ENCODE peak calls at places on chromosomes 4 and X, in eight cellular contexts. T is heart left ventricle, Z is HTR-8/SVneo, N is OCI-LY7, L is foreskin keratinocyte, Y is RPMI8226, P is islet precursor cell, I is fibroblast of the conjunctiva. G is an unnamed sample.

GRCh38 chr4:20422398-20422797 is 170.7 kb downstream of the SLIT2 start:
- DNase-seq in L (no peak), Y (peak), N (peak), I (peak), Z (peak), T (peak), P (peak), G (no peak)

GRCh38 chrX:701673-702072 is 71.1 kb downstream of the SHOX start:
- DNase-seq in Y (no peak), N (no peak), T (no peak), I (no peak), L (no peak), P (peak), Z (no peak), G (no peak)

GRCh38 chr4:7803371-7803770 is 136.3 kb downstream of the AFAP1 start:
- DNase-seq in T (no peak), P (no peak), L (no peak), I (no peak), Y (no peak), N (no peak), Z (no peak), G (no peak)

GRCh38 chr4:155657985-155658384 is 8.7 kb upstream of the GUCY1A1 start:
- DNase-seq in I (no peak), P (no peak), L (no peak), N (no peak), T (no peak), Y (no peak), Z (no peak), G (no peak)

GRCh38 chrX:13506574-13506973 is 62.8 kb upstream of the EGFL6 start:
- DNase-seq in N (peak), L (no peak), T (peak), Y (peak), P (no peak), I (peak), Z (peak), G (no peak)

GRCh38 chr4:108382751-108383150 is 214.0 kb upstream of the LEF1 start:
- DNase-seq in Z (no peak), I (no peak), Y (no peak), P (no peak), L (no peak), T (no peak), N (no peak), G (no peak)

GRCh38 chr4:53651142-53651720 is 59.9 kb upstream of the LNX1 start:
- DNase-seq in L (peak), P (no peak), Y (no peak), Z (no peak), I (no peak), T (peak), N (no peak), G (no peak)

GRCh38 chr4:78569291-78569821 is 17.8 kb downstream of the ANXA3 start:
- DNase-seq in N (no peak), T (no peak), Z (peak), I (peak), P (peak), Y (no peak), L (peak), G (no peak)

GRCh38 chr4:188435381-188435780 is 296.1 kb downstream of the TRIML1 start:
- DNase-seq in N (no peak), T (no peak), I (no peak), Z (no peak), Y (no peak), L (no peak), P (no peak), G (no peak)

GRCh38 chrX:96843566-96843965 is 40.1 kb upstream of the RPA4 start:
- DNase-seq in Y (no peak), Z (no peak), T (no peak), L (no peak), P (peak), N (no peak), I (no peak), G (no peak)

GRCh38 chrX:155009994-155010472 is 12.5 kb downstream of the F8 start:
- DNase-seq in I (no peak), N (no peak), P (no peak), Y (no peak), Z (no peak), T (no peak), L (no peak), G (no peak)

GRCh38 chr4:170017252-170017651 is 8.9 kb downstream of the MFAP3L start:
- DNase-seq in L (no peak), I (no peak), T (no peak), Z (no peak), P (peak), N (no peak), Y (no peak), G (no peak)

GRCh38 chr4:99763635-99764101 is 53.0 kb upstream of the DAPP1 start:
- DNase-seq in T (no peak), L (peak), Z (peak), N (no peak), Y (peak), P (no peak), I (peak), G (no peak)

GRCh38 chr4:46432923-46433322 is 43.0 kb upstream of the GABRA2 start:
- DNase-seq in I (peak), Z (no peak), Y (no peak), L (peak), T (peak), P (no peak), N (no peak), G (no peak)